ENCODE peak calls at places on chromosomes 13 and 19, in five cellular contexts. One of them, this sample, is unnamed.

GRCh38 chr13:109652536-109652935 is 133.8 kb downstream of the IRS2 start:
- DNase-seq in islet precursor cell: no peak
- DNase-seq in GDM1: no peak
- DNase-seq in CD8-positive, alpha-beta memory T cell: no peak
- DNase-seq in effector CD4-positive, alpha-beta T cell: no peak
- DNase-seq in this sample: no peak

GRCh38 chr19:17671906-17672305 is 16.2 kb downstream of the UNC13A start:
- DNase-seq in CD8-positive, alpha-beta memory T cell: no peak
- DNase-seq in GDM1: no peak
- DNase-seq in effector CD4-positive, alpha-beta T cell: no peak
- DNase-seq in islet precursor cell: peak
- DNase-seq in this sample: peak

GRCh38 chr19:45574526-45574925 is 10.1 kb downstream of the OPA3 start:
- DNase-seq in islet precursor cell: no peak
- DNase-seq in CD8-positive, alpha-beta memory T cell: no peak
- DNase-seq in effector CD4-positive, alpha-beta T cell: no peak
- DNase-seq in GDM1: no peak
- DNase-seq in this sample: no peak

GRCh38 chr13:71712988-71713653 is 153.9 kb downstream of the DACH1 start:
- DNase-seq in CD8-positive, alpha-beta memory T cell: no peak
- DNase-seq in effector CD4-positive, alpha-beta T cell: no peak
- DNase-seq in GDM1: no peak
- DNase-seq in islet precursor cell: no peak
- DNase-seq in this sample: peak

GRCh38 chr19:52307275-52307674 is 10.3 kb downstream of the ZNF480 start:
- DNase-seq in GDM1: no peak
- DNase-seq in effector CD4-positive, alpha-beta T cell: no peak
- DNase-seq in islet precursor cell: no peak
- DNase-seq in CD8-positive, alpha-beta memory T cell: peak
- DNase-seq in this sample: no peak

GRCh38 chr19:30430206-30430734 is 58.1 kb downstream of the ZNF536 start:
- DNase-seq in CD8-positive, alpha-beta memory T cell: no peak
- DNase-seq in effector CD4-positive, alpha-beta T cell: no peak
- DNase-seq in GDM1: no peak
- DNase-seq in islet precursor cell: no peak
- DNase-seq in this sample: no peak

GRCh38 chr19:38849746-38850230 is at the start of gene HNRNPL:
- DNase-seq in effector CD4-positive, alpha-beta T cell: no peak
- DNase-seq in CD8-positive, alpha-beta memory T cell: peak
- DNase-seq in islet precursor cell: no peak
- DNase-seq in GDM1: no peak
- DNase-seq in this sample: peak

GRCh38 chr19:17479325-17479791 is 9.0 kb downstream of the SLC27A1 start:
- DNase-seq in islet precursor cell: no peak
- DNase-seq in effector CD4-positive, alpha-beta T cell: no peak
- DNase-seq in GDM1: no peak
- DNase-seq in CD8-positive, alpha-beta memory T cell: no peak
- DNase-seq in this sample: no peak

GRCh38 chr13:43408274-43408673 is 378.5 kb downstream of the ENOX1 start:
- DNase-seq in CD8-positive, alpha-beta memory T cell: no peak
- DNase-seq in effector CD4-positive, alpha-beta T cell: no peak
- DNase-seq in islet precursor cell: no peak
- DNase-seq in GDM1: no peak
- DNase-seq in this sample: no peak

GRCh38 chr19:17125728-17126677 is 50.4 kb downstream of the MYO9B start:
- DNase-seq in effector CD4-positive, alpha-beta T cell: peak
- DNase-seq in GDM1: peak
- DNase-seq in islet precursor cell: no peak
- DNase-seq in CD8-positive, alpha-beta memory T cell: peak
- DNase-seq in this sample: no peak

GRCh38 chr19:45361608-45362007 is 8.8 kb downstream of the ERCC2 start:
- DNase-seq in islet precursor cell: no peak
- DNase-seq in GDM1: no peak
- DNase-seq in effector CD4-positive, alpha-beta T cell: no peak
- DNase-seq in CD8-positive, alpha-beta memory T cell: no peak
- DNase-seq in this sample: no peak

GRCh38 chr13:66353664-66354063 is 876.5 kb downstream of the PCDH9 start:
- DNase-seq in effector CD4-positive, alpha-beta T cell: no peak
- DNase-seq in islet precursor cell: no peak
- DNase-seq in GDM1: no peak
- DNase-seq in CD8-positive, alpha-beta memory T cell: no peak
- DNase-seq in this sample: no peak

GRCh38 chr13:46519177-46519576 is 33.8 kb upstream of the LRCH1 start:
- DNase-seq in effector CD4-positive, alpha-beta T cell: no peak
- DNase-seq in CD8-positive, alpha-beta memory T cell: no peak
- DNase-seq in GDM1: no peak
- DNase-seq in islet precursor cell: no peak
- DNase-seq in this sample: no peak

GRCh38 chr13:35920816-35921215 is 210.4 kb downstream of the DCLK1 start:
- DNase-seq in GDM1: no peak
- DNase-seq in islet precursor cell: no peak
- DNase-seq in effector CD4-positive, alpha-beta T cell: no peak
- DNase-seq in CD8-positive, alpha-beta memory T cell: no peak
- DNase-seq in this sample: no peak

GRCh38 chr19:33426621-33427475 is 53.3 kb downstream of the CEBPG start:
- DNase-seq in islet precursor cell: no peak
- DNase-seq in effector CD4-positive, alpha-beta T cell: no peak
- DNase-seq in CD8-positive, alpha-beta memory T cell: no peak
- DNase-seq in GDM1: no peak
- DNase-seq in this sample: no peak

GRCh38 chr19:58328999-58329398 is 2.2 kb downstream of the ZSCAN22 start:
- DNase-seq in islet precursor cell: peak
- DNase-seq in GDM1: peak
- DNase-seq in CD8-positive, alpha-beta memory T cell: peak
- DNase-seq in effector CD4-positive, alpha-beta T cell: no peak
- DNase-seq in this sample: no peak

GRCh38 chr13:106568225-106569003 is 477 bp upstream of the ARGLU1 start:
- DNase-seq in GDM1: no peak
- DNase-seq in CD8-positive, alpha-beta memory T cell: no peak
- DNase-seq in effector CD4-positive, alpha-beta T cell: no peak
- DNase-seq in islet precursor cell: no peak
- DNase-seq in this sample: no peak

GRCh38 chr19:35249848-35250711 is 1.3 kb downstream of the LSR start:
- DNase-seq in CD8-positive, alpha-beta memory T cell: no peak
- DNase-seq in GDM1: no peak
- DNase-seq in effector CD4-positive, alpha-beta T cell: no peak
- DNase-seq in islet precursor cell: peak
- DNase-seq in this sample: no peak

GRCh38 chr19:45523642-45524256 is 16.5 kb downstream of the VASP start:
- DNase-seq in GDM1: peak
- DNase-seq in CD8-positive, alpha-beta memory T cell: peak
- DNase-seq in islet precursor cell: peak
- DNase-seq in effector CD4-positive, alpha-beta T cell: peak
- DNase-seq in this sample: peak

GRCh38 chr13:27533155-27533643 is 82.8 kb upstream of the MTIF3 start:
- DNase-seq in islet precursor cell: peak
- DNase-seq in effector CD4-positive, alpha-beta T cell: peak
- DNase-seq in CD8-positive, alpha-beta memory T cell: peak
- DNase-seq in GDM1: no peak
- DNase-seq in this sample: peak

GRCh38 chr13:112102243-112102642 is 35.3 kb downstream of the SOX1 start:
- DNase-seq in CD8-positive, alpha-beta memory T cell: no peak
- DNase-seq in effector CD4-positive, alpha-beta T cell: no peak
- DNase-seq in GDM1: no peak
- DNase-seq in islet precursor cell: no peak
- DNase-seq in this sample: no peak

GRCh38 chr13:22176968-22177545 is 506.2 kb downstream of the FGF9 start:
- DNase-seq in islet precursor cell: no peak
- DNase-seq in effector CD4-positive, alpha-beta T cell: no peak
- DNase-seq in CD8-positive, alpha-beta memory T cell: no peak
- DNase-seq in GDM1: no peak
- DNase-seq in this sample: no peak

GRCh38 chr19:49691243-49692101 is 556 bp downstream of the CPT1C start:
- DNase-seq in islet precursor cell: peak
- DNase-seq in GDM1: no peak
- DNase-seq in CD8-positive, alpha-beta memory T cell: peak
- DNase-seq in effector CD4-positive, alpha-beta T cell: no peak
- DNase-seq in this sample: no peak

GRCh38 chr13:42968906-42969305 is 23.1 kb downstream of the EPSTI1 start:
- DNase-seq in GDM1: no peak
- DNase-seq in effector CD4-positive, alpha-beta T cell: no peak
- DNase-seq in islet precursor cell: peak
- DNase-seq in CD8-positive, alpha-beta memory T cell: no peak
- DNase-seq in this sample: peak

GRCh38 chr13:73803997-73804396 is 330.2 kb downstream of the KLF12 start:
- DNase-seq in GDM1: no peak
- DNase-seq in CD8-positive, alpha-beta memory T cell: no peak
- DNase-seq in islet precursor cell: no peak
- DNase-seq in effector CD4-positive, alpha-beta T cell: no peak
- DNase-seq in this sample: no peak

GRCh38 chr19:28710278-28710677 is 502.7 kb downstream of the UQCRFS1 start:
- DNase-seq in effector CD4-positive, alpha-beta T cell: no peak
- DNase-seq in CD8-positive, alpha-beta memory T cell: peak
- DNase-seq in islet precursor cell: no peak
- DNase-seq in GDM1: peak
- DNase-seq in this sample: peak

GRCh38 chr19:9917322-9917721 is 19.0 kb downstream of the OLFM2 start:
- DNase-seq in islet precursor cell: peak
- DNase-seq in CD8-positive, alpha-beta memory T cell: no peak
- DNase-seq in GDM1: peak
- DNase-seq in effector CD4-positive, alpha-beta T cell: no peak
- DNase-seq in this sample: peak

GRCh38 chr19:58227964-58228583 is 640 bp upstream of the ZNF544 start:
- DNase-seq in CD8-positive, alpha-beta memory T cell: no peak
- DNase-seq in effector CD4-positive, alpha-beta T cell: no peak
- DNase-seq in islet precursor cell: no peak
- DNase-seq in GDM1: no peak
- DNase-seq in this sample: no peak

GRCh38 chr13:24165746-24166145 is 5.2 kb downstream of the SPATA13 start:
- DNase-seq in GDM1: no peak
- DNase-seq in effector CD4-positive, alpha-beta T cell: no peak
- DNase-seq in islet precursor cell: no peak
- DNase-seq in CD8-positive, alpha-beta memory T cell: no peak
- DNase-seq in this sample: no peak

GRCh38 chr19:14250870-14251269 is 44.9 kb upstream of the ADGRL1 start:
- DNase-seq in CD8-positive, alpha-beta memory T cell: no peak
- DNase-seq in GDM1: no peak
- DNase-seq in islet precursor cell: no peak
- DNase-seq in effector CD4-positive, alpha-beta T cell: no peak
- DNase-seq in this sample: no peak

GRCh38 chr19:39261704-39262103 is 6.5 kb upstream of the IFNL2 start:
- DNase-seq in CD8-positive, alpha-beta memory T cell: no peak
- DNase-seq in GDM1: no peak
- DNase-seq in islet precursor cell: no peak
- DNase-seq in effector CD4-positive, alpha-beta T cell: no peak
- DNase-seq in this sample: no peak

GRCh38 chr13:114067381-114067885 is 65.0 kb downstream of the RASA3 start:
- DNase-seq in islet precursor cell: no peak
- DNase-seq in effector CD4-positive, alpha-beta T cell: no peak
- DNase-seq in CD8-positive, alpha-beta memory T cell: no peak
- DNase-seq in GDM1: peak
- DNase-seq in this sample: no peak

This sample was measured in PC-9.